ENCODE peak calls at places on chromosomes 4 and X, in six cellular contexts. S is RWPE2, O is dorsolateral prefrontal cortex, F is adrenal gland, Z is Peyer's patch, M is mammary epithelial cell. H is an unnamed sample.

GRCh38 chr4:155828628-155829027 is 37.4 kb downstream of the ASIC5 start:
- DNase-seq in S (no peak), O (no peak), F (no peak), Z (no peak), M (no peak), H (no peak)

GRCh38 chr4:140256941-140257340 is 103.0 kb upstream of the MAML3 start:
- DNase-seq in S (no peak), O (no peak), F (no peak), Z (no peak), M (no peak), H (no peak)

GRCh38 chr4:120299631-120300030 is 233.0 kb upstream of the MAD2L1 start:
- DNase-seq in S (no peak), O (no peak), F (no peak), Z (no peak), M (no peak), H (no peak)

GRCh38 chr4:8188743-8189550 is 10.1 kb upstream of the SH3TC1 start:
- DNase-seq in S (peak; percentile 97), O (no peak), F (peak; percentile 63), Z (no peak), M (peak; percentile 98), H (no peak)

GRCh38 chr4:82467442-82467841 is 37.1 kb downstream of the ENOPH1 start:
- DNase-seq in S (no peak), O (no peak), F (no peak), Z (no peak), M (no peak), H (no peak)

GRCh38 chrX:102339312-102340298 is 92.6 kb downstream of the NXF2 start:
- DNase-seq in S (no peak), O (peak; percentile 26), F (peak; percentile 16), Z (no peak), M (no peak), H (peak; percentile 67)

GRCh38 chrX:130393451-130394074 is 8.1 kb upstream of the GPR119 start:
- DNase-seq in S (no peak), O (peak; percentile 68), F (peak; percentile 52), Z (no peak), M (peak; percentile 28), H (no peak)

GRCh38 chrX:19799319-19800182 is 87.8 kb downstream of the SH3KBP1 start:
- DNase-seq in S (no peak), O (no peak), F (peak; percentile 19), Z (no peak), M (no peak), H (no peak)

GRCh38 chrX:31006027-31006426 is 65.8 kb downstream of the FTHL17 start:
- DNase-seq in S (no peak), O (no peak), F (no peak), Z (no peak), M (no peak), H (no peak)

GRCh38 chr4:184824776-184825393 is 883 bp downstream of the ACSL1 start:
- DNase-seq in S (no peak), O (no peak), F (peak; percentile 29), Z (peak; percentile 26), M (peak; percentile 22), H (no peak)

GRCh38 chrX:10017866-10018265 is 50.7 kb downstream of the CLDN34 start:
- DNase-seq in S (no peak), O (no peak), F (no peak), Z (no peak), M (peak; percentile 76), H (no peak)

GRCh38 chr4:137125011-137125410 is 407.3 kb downstream of the PCDH18 start:
- DNase-seq in S (no peak), O (no peak), F (no peak), Z (no peak), M (peak; percentile 12), H (no peak)

GRCh38 chr4:108512615-108513505 is 107.5 kb upstream of the RPL34 start:
- DNase-seq in S (peak; percentile 53), O (no peak), F (peak; percentile 72), Z (peak; percentile 19), M (peak; percentile 20), H (no peak)

GRCh38 chrX:109485470-109486340 is 3.8 kb upstream of the GUCY2F start:
- DNase-seq in S (no peak), O (peak; percentile 75), F (peak; percentile 75), Z (peak; percentile 63), M (peak; percentile 55), H (no peak)

GRCh38 chr4:25860586-25861421 is 2.0 kb downstream of the SEL1L3 start:
- DNase-seq in S (no peak), O (no peak), F (peak; percentile 23), Z (peak; percentile 78), M (no peak), H (no peak)

GRCh38 chrX:53081925-53082772 is at the start of gene TSPYL2:
- DNase-seq in S (peak; percentile 90), O (peak; percentile 90), F (peak; percentile 95), Z (peak; percentile 92), M (peak; percentile 89), H (peak; percentile 97)

GRCh38 chrX:23770142-23770541 is 12.8 kb upstream of the SAT1 start:
- DNase-seq in S (no peak), O (no peak), F (no peak), Z (no peak), M (no peak), H (no peak)

GRCh38 chr4:165294907-165295306 is 32.6 kb upstream of the MSMO1 start:
- DNase-seq in S (no peak), O (no peak), F (no peak), Z (no peak), M (no peak), H (no peak)

GRCh38 chr4:141810038-141810701 is 173.8 kb downstream of the IL15 start:
- DNase-seq in S (no peak), O (no peak), F (no peak), Z (no peak), M (no peak), H (no peak)

GRCh38 chrX:112356031-112356430 is 273.5 kb upstream of the TRPC5 start:
- DNase-seq in S (no peak), O (no peak), F (no peak), Z (no peak), M (no peak), H (no peak)

GRCh38 chr4:10622728-10623127 is 61.8 kb downstream of the CLNK start:
- DNase-seq in S (no peak), O (no peak), F (no peak), Z (no peak), M (no peak), H (no peak)

GRCh38 chr4:73850261-73850970 is 2.7 kb upstream of the PF4V1 start:
- DNase-seq in S (no peak), O (no peak), F (no peak), Z (no peak), M (no peak), H (no peak)

GRCh38 chr4:184851200-184851541 is 25.4 kb upstream of the ACSL1 start:
- DNase-seq in S (no peak), O (no peak), F (no peak), Z (peak; percentile 70), M (peak; percentile 9), H (no peak)

GRCh38 chr4:5524900-5525299 is 183.5 kb downstream of the EVC2 start:
- DNase-seq in S (no peak), O (no peak), F (peak; percentile 59), Z (no peak), M (peak; percentile 45), H (no peak)

GRCh38 chrX:150408561-150408960 is 45.4 kb downstream of the MAMLD1 start:
- DNase-seq in S (no peak), O (no peak), F (no peak), Z (no peak), M (no peak), H (no peak)

GRCh38 chr4:3136454-3136853 is 62.0 kb downstream of the HTT start:
- DNase-seq in S (no peak), O (no peak), F (no peak), Z (no peak), M (no peak), H (no peak)
- TF ChIP-seq CTCF in S (peak; percentile 52), O (peak; percentile 34), F (peak; percentile 47), Z (no peak), M (peak; percentile 26), H (peak; percentile 20)

GRCh38 chr4:100314057-100314456 is 123.8 kb upstream of the DDIT4L start:
- DNase-seq in S (no peak), O (no peak), F (no peak), Z (no peak), M (no peak), H (no peak)

GRCh38 chr4:100306018-100306417 is 115.8 kb upstream of the DDIT4L start:
- DNase-seq in S (no peak), O (no peak), F (no peak), Z (no peak), M (peak; percentile 11), H (no peak)

GRCh38 chr4:100312615-100313355 is 122.5 kb upstream of the DDIT4L start:
- DNase-seq in S (no peak), O (no peak), F (no peak), Z (no peak), M (no peak), H (no peak)

GRCh38 chr4:100311181-100311580 is 120.9 kb upstream of the DDIT4L start:
- DNase-seq in S (no peak), O (no peak), F (no peak), Z (no peak), M (peak; percentile 42), H (no peak)
- TF ChIP-seq CTCF in S (peak; percentile 33), O (no peak), F (no peak), Z (no peak), M (peak; percentile 62), H (no peak)

DNA sequence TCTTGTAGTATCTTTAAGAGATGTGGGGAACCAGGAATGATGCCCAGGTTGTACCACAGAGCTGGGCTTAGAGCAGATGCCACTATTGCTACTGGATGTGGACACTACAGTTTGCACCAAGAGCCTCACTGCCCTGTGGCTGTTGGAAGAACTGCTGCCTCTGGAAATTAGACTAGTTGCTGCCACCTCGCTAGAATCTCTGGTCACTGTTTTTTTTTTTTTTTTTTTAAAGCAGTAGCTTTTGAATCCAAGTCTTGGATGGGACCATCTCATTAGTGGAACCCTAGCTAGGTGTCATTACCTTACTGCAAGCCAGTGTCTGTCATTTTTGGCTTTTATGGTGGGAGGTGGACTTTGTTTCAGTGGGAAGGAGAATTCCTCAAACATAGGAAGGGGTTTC is 105.5 kb downstream of the ARHGAP10 start:
- DNase-seq in S (no peak), O (no peak), F (peak; percentile 33), Z (no peak), M (no peak), H (no peak)
- TF ChIP-seq CTCF in S (peak; percentile 5), O (no peak), F (peak; percentile 22), Z (no peak), M (peak; percentile 49), H (no peak)

GRCh38 chrX:132638313-132638712 is 149.5 kb upstream of the MBNL3 start:
- DNase-seq in S (no peak), O (no peak), F (no peak), Z (no peak), M (no peak), H (no peak)

GRCh38 chrX:132631579-132632232 is 142.9 kb upstream of the MBNL3 start:
- DNase-seq in S (no peak), O (no peak), F (no peak), Z (no peak), M (peak; percentile 14), H (peak; percentile 22)

GRCh38 chrX:132634521-132634920 is 145.7 kb upstream of the MBNL3 start:
- DNase-seq in S (no peak), O (no peak), F (no peak), Z (no peak), M (no peak), H (no peak)

DNA sequence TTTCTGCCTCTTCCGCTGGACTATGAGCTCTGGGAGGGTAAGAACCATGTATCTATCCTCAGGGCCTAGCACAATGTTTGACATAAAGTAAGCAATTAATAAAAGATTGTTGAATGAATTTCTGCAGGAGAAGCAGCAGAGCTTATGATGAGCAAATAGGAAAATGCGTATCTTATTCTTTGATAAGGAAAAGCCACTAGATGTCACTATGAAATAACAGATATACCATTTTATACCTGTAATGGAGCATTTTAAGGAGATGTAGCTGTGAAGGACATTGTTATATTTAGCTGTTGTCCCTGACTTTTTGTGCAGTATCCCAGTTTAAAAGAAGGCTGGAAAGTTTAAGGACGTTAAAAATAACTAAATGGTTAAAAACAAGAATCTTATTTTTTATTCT is 147.2 kb upstream of the MBNL3 start:
- DNase-seq in S (no peak), O (no peak), F (no peak), Z (no peak), M (no peak), H (no peak)
- TF ChIP-seq CTCF in S (peak; percentile 25), O (no peak), F (peak; percentile 29), Z (no peak), M (peak; percentile 17), H (no peak)